ENCODE peak calls at places on chromosomes 11 and 22, in six cellular contexts. B is colonic mucosa, F is WTC11, K is AG09309, J is fibroblast of lung, Y is AG08395. O is an unnamed sample.

GRCh38 chr22:37259540-37260029 is 15.5 kb upstream of the RAC2 start:
- DNase-seq in B (no peak), F (peak), K (no peak), J (peak), Y (peak), O (peak)

GRCh38 chr11:58958500-58958899 is 19.2 kb downstream of the GLYATL1 start:
- DNase-seq in B (peak), F (peak), K (no peak), J (no peak), Y (no peak), O (no peak)

GRCh38 chr22:29331658-29332300 is 16.3 kb upstream of the RASL10A start:
- DNase-seq in B (no peak), F (no peak), K (no peak), J (no peak), Y (no peak), O (no peak)

GRCh38 chr11:110376711-110377324 is 52.9 kb upstream of the FDX1 start:
- DNase-seq in B (peak), F (peak), K (peak), J (peak), Y (peak), O (peak)

GRCh38 chr11:14127679-14128078 is 165.2 kb downstream of the SPON1 start:
- DNase-seq in B (no peak), F (no peak), K (no peak), J (no peak), Y (no peak), O (no peak)

GRCh38 chr11:27481992-27482391 is 9.4 kb upstream of the LGR4 start:
- DNase-seq in B (no peak), F (no peak), K (no peak), J (no peak), Y (no peak), O (no peak)

GRCh38 chr22:49244466-49245420 is 582.9 kb downstream of the BRD1 start:
- DNase-seq in B (no peak), F (no peak), K (no peak), J (no peak), Y (no peak), O (no peak)

GRCh38 chr11:2742201-2742600 is 42.4 kb upstream of the KCNQ1OT1 start:
- DNase-seq in B (no peak), F (no peak), K (no peak), J (no peak), Y (no peak), O (peak)

GRCh38 chr11:61542024-61542461 is 33.5 kb downstream of the LRRC10B start:
- DNase-seq in B (no peak), F (no peak), K (no peak), J (no peak), Y (no peak), O (no peak)

GRCh38 chr11:134272381-134273316 is 3.5 kb upstream of the GLB1L3 start:
- DNase-seq in B (no peak), F (peak), K (peak), J (no peak), Y (peak), O (peak)

GRCh38 chr11:89604281-89604680 is 105.8 kb upstream of the TRIM77 start:
- DNase-seq in B (no peak), F (no peak), K (no peak), J (no peak), Y (no peak), O (no peak)

GRCh38 chr11:313787-314547 is at the start of gene IFITM1:
- DNase-seq in B (peak), F (no peak), K (peak), J (peak), Y (peak), O (peak)

GRCh38 chr11:118635237-118635591 is 27.8 kb downstream of the PHLDB1 start:
- DNase-seq in B (no peak), F (peak), K (no peak), J (no peak), Y (no peak), O (peak)

GRCh38 chr11:28793282-28793738 is 685.1 kb downstream of the METTL15 start:
- DNase-seq in B (no peak), F (peak), K (no peak), J (no peak), Y (no peak), O (no peak)

GRCh38 chr22:17578129-17578754 is 14.9 kb downstream of the SLC25A18 start:
- DNase-seq in B (no peak), F (no peak), K (no peak), J (peak), Y (peak), O (peak)

GRCh38 chr11:64665381-64665780 is 57.6 kb downstream of the NRXN2 start:
- DNase-seq in B (no peak), F (no peak), K (no peak), J (no peak), Y (no peak), O (no peak)

GRCh38 chr11:64207247-64208085 is 945 bp downstream of the FERMT3 start:
- DNase-seq in B (peak), F (no peak), K (no peak), J (peak), Y (peak), O (peak)

GRCh38 chr11:26677566-26677965 is 44.3 kb downstream of the SLC5A12 start:
- DNase-seq in B (no peak), F (no peak), K (no peak), J (peak), Y (no peak), O (no peak)

GRCh38 chr11:57085604-57086003 is 96.1 kb upstream of the LRRC55 start:
- DNase-seq in B (no peak), F (no peak), K (no peak), J (no peak), Y (no peak), O (no peak)

GRCh38 chr11:77147668-77148321 is 19.7 kb downstream of the MYO7A start:
- DNase-seq in B (peak), F (peak), K (no peak), J (peak), Y (peak), O (peak)

GRCh38 chr11:15101072-15101701 is 13.5 kb upstream of the INSC start:
- DNase-seq in B (peak), F (peak), K (peak), J (peak), Y (peak), O (peak)

GRCh38 chr11:73235236-73235786 is 17.2 kb downstream of the P2RY2 start:
- DNase-seq in B (no peak), F (no peak), K (no peak), J (no peak), Y (no peak), O (peak)

GRCh38 chr11:85947431-85948272 is 92.5 kb downstream of the CCDC83 start:
- DNase-seq in B (no peak), F (no peak), K (peak), J (peak), Y (peak), O (no peak)

GRCh38 chr11:47616726-47617416 is 22.7 kb upstream of the C1QTNF4 start:
- DNase-seq in B (peak), F (peak), K (peak), J (peak), Y (peak), O (no peak)

GRCh38 chr11:134052988-134053945 is 15.6 kb upstream of the JAM3 start:
- DNase-seq in B (no peak), F (no peak), K (no peak), J (no peak), Y (peak), O (no peak)

O was measured in left ventricle myocardium superior.